ENCODE peak calls at places on chromosome 2, in four cellular contexts. One of them, this sample, is unnamed.

GRCh38 chr2:40403233-40403841 is 48.6 kb downstream of the SLC8A1 start:
- DNase-seq in SK-N-SH: no peak
- DNase-seq in testis: no peak
- DNase-seq in naive thymus-derived CD4-positive, alpha-beta T cell: no peak
- DNase-seq in this sample: no peak

GRCh38 chr2:217868265-217868892 is 134.4 kb downstream of the TNS1 start:
- DNase-seq in testis: no peak
- DNase-seq in SK-N-SH: no peak
- DNase-seq in naive thymus-derived CD4-positive, alpha-beta T cell: no peak
- DNase-seq in this sample: no peak

GRCh38 chr2:228728961-228729360 is 542.1 kb downstream of the PID1 start:
- DNase-seq in SK-N-SH: no peak
- DNase-seq in testis: no peak
- DNase-seq in naive thymus-derived CD4-positive, alpha-beta T cell: no peak
- DNase-seq in this sample: no peak

GRCh38 chr2:70828115-70828514 is 7.5 kb downstream of the CD207 start:
- DNase-seq in SK-N-SH: no peak
- DNase-seq in testis: no peak
- DNase-seq in naive thymus-derived CD4-positive, alpha-beta T cell: no peak
- DNase-seq in this sample: no peak

GRCh38 chr2:241686322-241686648 is 330 bp downstream of the DTYMK start:
- DNase-seq in SK-N-SH: no peak
- DNase-seq in testis: peak
- DNase-seq in naive thymus-derived CD4-positive, alpha-beta T cell: no peak
- DNase-seq in this sample: no peak

GRCh38 chr2:207219716-207220414 is 54.1 kb upstream of the KLF7 start:
- DNase-seq in testis: no peak
- DNase-seq in naive thymus-derived CD4-positive, alpha-beta T cell: no peak
- DNase-seq in SK-N-SH: no peak
- DNase-seq in this sample: no peak

GRCh38 chr2:150097891-150098595 is 389.4 kb downstream of the RND3 start:
- DNase-seq in testis: no peak
- DNase-seq in naive thymus-derived CD4-positive, alpha-beta T cell: no peak
- DNase-seq in SK-N-SH: no peak
- DNase-seq in this sample: no peak

GRCh38 chr2:1886405-1886992 is 142.2 kb upstream of the PXDN start:
- DNase-seq in naive thymus-derived CD4-positive, alpha-beta T cell: peak
- DNase-seq in testis: peak
- DNase-seq in SK-N-SH: peak
- DNase-seq in this sample: peak

GRCh38 chr2:197628043-197628500 is 47.3 kb downstream of the RFTN2 start:
- DNase-seq in naive thymus-derived CD4-positive, alpha-beta T cell: no peak
- DNase-seq in testis: no peak
- DNase-seq in SK-N-SH: no peak
- DNase-seq in this sample: no peak

GRCh38 chr2:128690869-128691268 is 372.2 kb upstream of the HS6ST1 start:
- DNase-seq in testis: no peak
- DNase-seq in naive thymus-derived CD4-positive, alpha-beta T cell: no peak
- DNase-seq in SK-N-SH: no peak
- DNase-seq in this sample: no peak

GRCh38 chr2:44715671-44716077 is 225.8 kb upstream of the SIX3 start:
- DNase-seq in SK-N-SH: peak
- DNase-seq in testis: no peak
- DNase-seq in naive thymus-derived CD4-positive, alpha-beta T cell: no peak
- DNase-seq in this sample: peak

GRCh38 chr2:8023241-8023640 is 658.6 kb upstream of the ID2 start:
- DNase-seq in testis: no peak
- DNase-seq in SK-N-SH: no peak
- DNase-seq in naive thymus-derived CD4-positive, alpha-beta T cell: no peak
- DNase-seq in this sample: no peak

GRCh38 chr2:211766689-211767088 is 771.9 kb downstream of the ERBB4 start:
- DNase-seq in testis: no peak
- DNase-seq in SK-N-SH: no peak
- DNase-seq in naive thymus-derived CD4-positive, alpha-beta T cell: no peak
- DNase-seq in this sample: no peak

GRCh38 chr2:138777996-138778395 is 2.2 kb downstream of the NXPH2 start:
- DNase-seq in SK-N-SH: no peak
- DNase-seq in naive thymus-derived CD4-positive, alpha-beta T cell: no peak
- DNase-seq in testis: no peak
- DNase-seq in this sample: no peak

GRCh38 chr2:42156756-42157155 is 12.4 kb upstream of the EML4 start:
- DNase-seq in naive thymus-derived CD4-positive, alpha-beta T cell: no peak
- DNase-seq in testis: no peak
- DNase-seq in SK-N-SH: no peak
- DNase-seq in this sample: no peak

GRCh38 chr2:55957142-55957541 is 33.6 kb upstream of the EFEMP1 start:
- DNase-seq in testis: no peak
- DNase-seq in naive thymus-derived CD4-positive, alpha-beta T cell: no peak
- DNase-seq in SK-N-SH: no peak
- DNase-seq in this sample: no peak

GRCh38 chr2:231795525-231796327 is 9.5 kb downstream of the COPS7B start:
- DNase-seq in testis: peak
- DNase-seq in SK-N-SH: peak
- DNase-seq in naive thymus-derived CD4-positive, alpha-beta T cell: no peak
- DNase-seq in this sample: no peak

GRCh38 chr2:74264281-74264680 is 65.9 kb downstream of the MTHFD2 start:
- DNase-seq in testis: no peak
- DNase-seq in SK-N-SH: no peak
- DNase-seq in naive thymus-derived CD4-positive, alpha-beta T cell: no peak
- DNase-seq in this sample: no peak

GRCh38 chr2:2183135-2183534 is 147.9 kb downstream of the MYT1L start:
- DNase-seq in naive thymus-derived CD4-positive, alpha-beta T cell: no peak
- DNase-seq in SK-N-SH: peak
- DNase-seq in testis: no peak
- DNase-seq in this sample: no peak

GRCh38 chr2:234172066-234172465 is 121.6 kb downstream of the SPP2 start:
- DNase-seq in testis: no peak
- DNase-seq in naive thymus-derived CD4-positive, alpha-beta T cell: no peak
- DNase-seq in SK-N-SH: no peak
- DNase-seq in this sample: no peak

GRCh38 chr2:203603451-203604389 is 68.6 kb upstream of the RAPH1 start:
- DNase-seq in testis: no peak
- DNase-seq in SK-N-SH: peak
- DNase-seq in naive thymus-derived CD4-positive, alpha-beta T cell: no peak
- DNase-seq in this sample: no peak
- H3K4me3 ChIP-seq in testis: no peak
- H3K4me3 ChIP-seq in SK-N-SH: no peak
- H3K4me3 ChIP-seq in naive thymus-derived CD4-positive, alpha-beta T cell: no peak
- H3K4me3 ChIP-seq in this sample: no peak

GRCh38 chr2:46230677-46231425 is 66.4 kb upstream of the EPAS1 start:
- DNase-seq in testis: no peak
- DNase-seq in naive thymus-derived CD4-positive, alpha-beta T cell: no peak
- DNase-seq in SK-N-SH: no peak
- DNase-seq in this sample: no peak
- H3K27ac ChIP-seq in testis: no peak
- H3K27ac ChIP-seq in naive thymus-derived CD4-positive, alpha-beta T cell: no peak
- H3K27ac ChIP-seq in SK-N-SH: no peak
- H3K27ac ChIP-seq in this sample: no peak

DNA sequence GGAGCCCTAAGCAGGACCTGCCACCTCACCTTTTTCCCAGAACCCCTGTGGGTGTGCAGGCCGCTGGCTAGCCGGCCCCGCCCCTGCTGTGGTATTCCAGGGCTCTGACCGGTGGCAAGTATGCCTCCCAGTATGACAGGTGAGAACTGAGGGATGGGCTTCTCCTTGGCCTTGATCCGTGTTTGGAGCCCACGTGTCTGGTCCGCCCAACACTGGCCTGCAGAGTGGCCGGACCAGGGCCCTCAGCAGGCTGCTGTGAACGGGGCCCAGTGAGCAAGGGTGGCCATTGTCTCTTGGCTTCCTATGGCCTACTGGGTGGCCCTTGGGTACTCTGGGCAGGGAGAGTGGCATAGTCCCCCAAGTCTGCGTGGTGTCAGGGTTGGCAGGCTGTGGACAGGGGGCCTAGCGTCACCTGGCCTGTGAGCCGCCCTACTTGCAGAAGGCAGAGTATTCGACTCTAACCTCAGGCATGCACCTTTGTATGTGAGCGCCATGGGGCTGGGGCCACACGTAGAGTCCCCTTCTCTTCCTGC is 1.8 kb downstream of the RNPEPL1 start:
- DNase-seq in testis: no peak
- DNase-seq in SK-N-SH: no peak
- DNase-seq in naive thymus-derived CD4-positive, alpha-beta T cell: no peak
- DNase-seq in this sample: peak
- H3K4me3 ChIP-seq in testis: no peak
- H3K4me3 ChIP-seq in SK-N-SH: no peak
- H3K4me3 ChIP-seq in naive thymus-derived CD4-positive, alpha-beta T cell: peak
- H3K4me3 ChIP-seq in this sample: no peak

DNA sequence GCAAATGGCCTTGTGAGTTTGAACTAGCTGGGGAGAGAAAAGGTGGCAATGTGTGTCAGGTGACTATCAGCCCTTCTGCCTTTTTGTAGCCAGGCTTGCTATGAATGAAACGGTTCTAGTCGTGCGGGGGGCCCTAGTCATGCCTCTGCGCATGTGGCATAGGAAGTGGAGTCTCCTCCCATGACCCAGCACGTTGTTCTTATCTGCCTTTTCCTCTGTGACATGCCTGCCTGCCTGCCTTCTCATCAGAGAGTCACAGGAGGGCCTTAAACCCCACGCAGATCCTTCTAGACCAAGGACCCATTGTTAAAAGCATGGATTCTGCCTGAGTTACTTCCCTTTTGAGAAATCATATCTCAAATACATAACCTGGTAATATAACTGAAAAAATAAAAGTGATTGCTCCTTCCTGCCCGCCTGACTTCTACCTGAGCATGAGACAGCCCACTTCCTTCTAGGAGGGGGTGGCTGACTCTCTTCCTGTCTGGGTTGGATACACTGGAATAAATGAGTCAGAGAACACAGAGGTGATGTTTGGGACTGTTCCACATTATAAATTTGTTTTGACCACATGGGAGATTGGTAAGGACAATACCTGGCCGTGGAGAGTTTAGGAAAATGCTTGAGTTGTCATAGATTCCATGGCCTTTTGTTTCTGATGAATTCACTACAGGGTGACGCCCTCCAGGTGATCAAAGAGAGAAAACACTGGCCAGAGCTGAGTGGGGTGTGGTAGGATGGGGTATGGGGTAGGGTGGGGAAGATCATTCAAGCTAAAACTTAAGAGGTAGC is 49.8 kb downstream of the FBLN7 start:
- DNase-seq in SK-N-SH: no peak
- DNase-seq in naive thymus-derived CD4-positive, alpha-beta T cell: peak
- DNase-seq in testis: no peak
- DNase-seq in this sample: no peak
- H3K27ac ChIP-seq in SK-N-SH: no peak
- H3K27ac ChIP-seq in naive thymus-derived CD4-positive, alpha-beta T cell: peak
- H3K27ac ChIP-seq in testis: no peak
- H3K27ac ChIP-seq in this sample: no peak

DNA sequence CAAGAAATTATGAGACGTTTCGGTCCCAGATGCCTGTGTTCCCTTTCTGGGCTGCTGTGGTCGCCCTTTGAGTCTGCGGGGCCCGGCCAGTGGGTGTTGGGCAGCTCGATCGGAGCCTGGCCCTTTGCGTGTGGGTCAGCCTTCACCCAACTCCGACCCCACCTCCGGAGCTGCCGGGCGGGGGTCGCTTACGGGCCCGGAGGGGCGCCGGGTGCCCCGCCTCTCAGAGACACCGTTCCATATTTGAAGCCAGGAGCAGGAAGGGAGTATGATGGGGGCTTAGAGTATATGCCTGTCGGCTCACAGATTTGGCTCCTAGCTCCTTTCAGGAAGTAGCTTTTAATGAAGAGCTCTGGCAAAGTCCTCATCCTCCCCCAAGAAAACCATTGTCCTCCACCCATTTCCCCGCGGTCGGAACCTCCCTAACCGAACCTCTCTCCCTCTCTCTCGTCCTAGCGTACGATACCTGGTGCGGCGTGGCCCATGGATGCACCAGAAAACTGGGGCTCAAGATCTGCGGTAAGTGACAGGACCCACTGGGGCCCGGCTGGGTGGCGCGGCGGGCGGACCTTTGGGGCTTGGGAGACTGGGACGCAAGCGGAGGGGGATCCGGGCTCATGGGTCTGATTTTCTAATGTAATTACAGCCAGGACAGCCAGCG is 5.1 kb downstream of the GAD1 start:
- DNase-seq in naive thymus-derived CD4-positive, alpha-beta T cell: no peak
- DNase-seq in testis: no peak
- DNase-seq in SK-N-SH: no peak
- DNase-seq in this sample: no peak
- H3K4me3 ChIP-seq in naive thymus-derived CD4-positive, alpha-beta T cell: peak
- H3K4me3 ChIP-seq in testis: peak
- H3K4me3 ChIP-seq in SK-N-SH: peak
- H3K4me3 ChIP-seq in this sample: no peak

GRCh38 chr2:61328707-61329251 is 142.1 kb downstream of the USP34 start:
- DNase-seq in SK-N-SH: no peak
- DNase-seq in testis: no peak
- DNase-seq in naive thymus-derived CD4-positive, alpha-beta T cell: no peak
- DNase-seq in this sample: no peak
- H3K27ac ChIP-seq in SK-N-SH: no peak
- H3K27ac ChIP-seq in testis: no peak
- H3K27ac ChIP-seq in naive thymus-derived CD4-positive, alpha-beta T cell: no peak
- H3K27ac ChIP-seq in this sample: no peak